ENCODE peak calls at places on chromosome 13, in six cellular contexts. U is T-helper 9 cell, N is aorta, Z is foreskin fibroblast, I is pancreas, R is AG04450. G is an unnamed sample.

GRCh38 chr13:74115138-74115537 is 19.1 kb downstream of the KLF12 start:
- DNase-seq in Z (peak), R (peak), N (no peak), I (no peak), U (no peak), G (no peak)

GRCh38 chr13:97344250-97345175 is 89.5 kb upstream of the RAP2A start:
- DNase-seq in U (peak), Z (peak), R (no peak), I (peak), N (peak), G (no peak)

GRCh38 chr13:80572867-80573266 is 231.9 kb upstream of the SPRY2 start:
- DNase-seq in Z (no peak), I (no peak), N (no peak), R (no peak), U (no peak), G (no peak)

GRCh38 chr13:29746167-29746677 is 104.2 kb downstream of the UBL3 start:
- DNase-seq in I (no peak), R (no peak), N (no peak), Z (no peak), U (no peak), G (no peak)

GRCh38 chr13:113448885-113449692 is 4.2 kb downstream of the ADPRHL1 start:
- DNase-seq in Z (no peak), R (no peak), U (peak), I (peak), N (peak), G (peak)

GRCh38 chr13:24625324-24625723 is 54.9 kb upstream of the ATP12A start:
- DNase-seq in Z (no peak), U (no peak), N (no peak), R (no peak), I (no peak), G (no peak)

GRCh38 chr13:25690582-25690981 is 318.8 kb downstream of the ATP8A2 start:
- DNase-seq in I (no peak), R (no peak), Z (no peak), N (no peak), U (no peak), G (no peak)

GRCh38 chr13:112783946-112784500 is 94.2 kb downstream of the ATP11A start:
- DNase-seq in R (no peak), N (no peak), Z (no peak), I (no peak), U (no peak), G (no peak)

GRCh38 chr13:99227909-99228688 is 27.4 kb downstream of the UBAC2 start:
- DNase-seq in U (no peak), Z (no peak), R (no peak), N (peak), I (no peak), G (no peak)

GRCh38 chr13:51729853-51730553 is 74.0 kb downstream of the DHRS12 start:
- DNase-seq in I (no peak), U (no peak), N (peak), Z (peak), R (peak), G (no peak)

GRCh38 chr13:31060655-31061054 is 101.0 kb downstream of the HSPH1 start:
- DNase-seq in Z (no peak), I (no peak), N (no peak), R (no peak), U (no peak), G (no peak)

GRCh38 chr13:98838776-98839175 is 86.3 kb upstream of the SLC15A1 start:
- DNase-seq in N (no peak), R (no peak), I (no peak), Z (no peak), U (no peak), G (no peak)

GRCh38 chr13:33137726-33138125 is 121.5 kb downstream of the KL start:
- DNase-seq in R (no peak), N (no peak), Z (no peak), U (no peak), I (no peak), G (no peak)

GRCh38 chr13:24745516-24745860 is 18.5 kb upstream of the RNF17 start:
- DNase-seq in I (no peak), Z (no peak), N (no peak), R (no peak), U (no peak), G (no peak)

GRCh38 chr13:40336228-40337221 is 329.9 kb downstream of the FOXO1 start:
- DNase-seq in N (no peak), I (peak), R (no peak), Z (no peak), U (no peak), G (no peak)

GRCh38 chr13:42363941-42364612 is 92.1 kb downstream of the AKAP11 start:
- DNase-seq in U (no peak), R (no peak), N (no peak), Z (peak), I (no peak), G (no peak)

GRCh38 chr13:101144808-101145419 is 271.4 kb downstream of the NALCN start:
- DNase-seq in R (peak), N (no peak), U (no peak), I (no peak), Z (peak), G (peak)

GRCh38 chr13:48653074-48654054 is at the start of gene CYSLTR2:
- DNase-seq in N (no peak), Z (no peak), U (no peak), R (no peak), I (no peak), G (no peak)

GRCh38 chr13:101795025-101795424 is 342.6 kb downstream of the ITGBL1 start:
- DNase-seq in I (no peak), N (no peak), Z (no peak), U (no peak), R (no peak), G (no peak)

GRCh38 chr13:105464249-105464648 is 1071.2 kb downstream of the EFNB2 start:
- DNase-seq in I (no peak), R (no peak), Z (no peak), U (no peak), N (no peak), G (no peak)

GRCh38 chr13:109744512-109745051 is 41.8 kb downstream of the IRS2 start:
- DNase-seq in R (peak), I (no peak), U (no peak), Z (peak), N (no peak), G (peak)

GRCh38 chr13:109985871-109986270 is 199.5 kb upstream of the IRS2 start:
- DNase-seq in R (no peak), N (no peak), Z (no peak), I (no peak), U (no peak), G (no peak)

GRCh38 chr13:51684076-51684475 is 99.8 kb downstream of the WDFY2 start:
- DNase-seq in I (no peak), R (no peak), U (no peak), Z (peak), N (no peak), G (no peak)

GRCh38 chr13:75675421-75675820 is 39.3 kb downstream of the LMO7 start:
- DNase-seq in R (no peak), I (no peak), Z (no peak), U (no peak), N (no peak), G (no peak)

GRCh38 chr13:39941236-39941635 is 285.8 kb downstream of the COG6 start:
- DNase-seq in R (no peak), Z (no peak), N (no peak), U (no peak), I (no peak), G (no peak)

GRCh38 chr13:60707878-60708277 is 310.9 kb downstream of the TDRD3 start:
- DNase-seq in I (no peak), R (no peak), N (no peak), Z (no peak), U (no peak), G (no peak)

GRCh38 chr13:40920826-40921225 is 98.3 kb downstream of the ELF1 start:
- DNase-seq in U (no peak), I (no peak), Z (peak), N (no peak), R (peak), G (no peak)

GRCh38 chr13:58191754-58192153 is 560.2 kb downstream of the PCDH17 start:
- DNase-seq in U (no peak), R (no peak), Z (no peak), N (no peak), I (no peak), G (no peak)

GRCh38 chr13:49652691-49653305 is 24.5 kb downstream of the ARL11 start:
- DNase-seq in Z (peak), I (peak), U (no peak), R (no peak), N (no peak), G (no peak)

GRCh38 chr13:57629821-57630235 is 1.7 kb upstream of the PCDH17 start:
- DNase-seq in I (peak), U (peak), N (peak), Z (peak), R (no peak), G (peak)

GRCh38 chr13:101305981-101306411 is 110.3 kb downstream of the NALCN start:
- DNase-seq in I (no peak), Z (no peak), U (no peak), R (no peak), N (no peak), G (no peak)

GRCh38 chr13:42760949-42761348 is 20.4 kb upstream of the FAM216B start:
- DNase-seq in R (no peak), I (peak), N (no peak), Z (no peak), U (no peak), G (no peak)

GRCh38 chr13:55432814-55433213 is 1707.9 kb upstream of the PRR20A start:
- DNase-seq in R (no peak), I (no peak), U (no peak), N (no peak), Z (no peak), G (no peak)

GRCh38 chr13:44768775-44769578 is 192.8 kb upstream of the TSC22D1 start:
- DNase-seq in R (no peak), U (no peak), I (no peak), Z (no peak), N (no peak), G (no peak)

GRCh38 chr13:51793570-51794273 is 10.2 kb downstream of the DHRS12 start:
- DNase-seq in R (peak), Z (peak), I (peak), U (no peak), N (no peak), G (no peak)

GRCh38 chr13:50484472-50485113 is 358.9 kb downstream of the DLEU7 start:
- DNase-seq in U (no peak), Z (no peak), I (no peak), R (no peak), N (no peak), G (no peak)

GRCh38 chr13:23547000-23547590 is 23.1 kb upstream of the TNFRSF19 start:
- DNase-seq in U (no peak), Z (peak), I (no peak), N (peak), R (no peak), G (no peak)

GRCh38 chr13:40505196-40505595 is 161.2 kb downstream of the FOXO1 start:
- DNase-seq in I (no peak), Z (no peak), N (no peak), U (no peak), R (no peak), G (no peak)

GRCh38 chr13:25910243-25910642 is 141.6 kb downstream of the SHISA2 start:
- DNase-seq in I (no peak), N (no peak), Z (no peak), U (no peak), R (no peak), G (no peak)

G was measured in mucosa of descending colon.